ENCODE peak calls at places on chromosomes 3 and 15, in ten cellular contexts. Q is colonic mucosa; S is A549; E is HFFc6; C is CD4-positive, alpha-beta T cell; H is tibial nerve; K is neural crest cell; T is GM12865; I is HL-60; G is fibroblast of mammary gland. Z is an unnamed sample.

GRCh38 chr3:114310701-114311100 is 16.9 kb downstream of the TIGIT start:
- DNase-seq in Q (no peak), S (no peak), E (no peak), C (no peak), H (no peak), K (no peak), T (peak; percentile 26), I (no peak), G (peak; percentile 12), Z (no peak)

GRCh38 chr3:65473746-65474145 is 565.0 kb downstream of the MAGI1 start:
- DNase-seq in Q (no peak), S (no peak), E (peak; percentile 25), C (no peak), H (no peak), K (no peak), T (no peak), I (no peak), G (peak; percentile 21), Z (peak; percentile 37)

GRCh38 chr15:78730955-78731354 is 80.3 kb downstream of the ADAMTS7 start:
- DNase-seq in Q (no peak), S (no peak), E (no peak), C (no peak), H (no peak), K (no peak), T (no peak), I (no peak), G (no peak), Z (no peak)

GRCh38 chr15:69439623-69440022 is 13.0 kb upstream of the RPLP1 start:
- DNase-seq in Q (no peak), S (no peak), E (no peak), C (no peak), H (no peak), K (no peak), T (no peak), I (no peak), G (no peak), Z (no peak)

GRCh38 chr15:55334997-55335396 is 16.0 kb downstream of the PIGB start:
- DNase-seq in Q (no peak), S (no peak), E (no peak), C (no peak), H (no peak), K (no peak), T (no peak), I (peak; percentile 6), G (peak; percentile 46), Z (peak; percentile 27)

GRCh38 chr15:93063796-93064690 is 25.0 kb downstream of the RGMA start:
- DNase-seq in Q (no peak), S (no peak), E (no peak), C (no peak), H (no peak), K (no peak), T (no peak), I (no peak), G (no peak), Z (no peak)

GRCh38 chr3:118980832-118981231 is 53.8 kb downstream of the IGSF11 start:
- DNase-seq in Q (no peak), S (no peak), E (no peak), C (no peak), H (no peak), K (no peak), T (no peak), I (no peak), G (no peak), Z (no peak)

GRCh38 chr3:31958721-31959152 is 22.3 kb downstream of the OSBPL10 start:
- DNase-seq in Q (no peak), S (no peak), E (no peak), C (no peak), H (no peak), K (peak; percentile 32), T (no peak), I (no peak), G (no peak), Z (no peak)

GRCh38 chr3:40432793-40433192 is 24.3 kb upstream of the RPL14 start:
- DNase-seq in Q (no peak), S (no peak), E (no peak), C (no peak), H (no peak), K (no peak), T (no peak), I (no peak), G (no peak), Z (no peak)

GRCh38 chr3:59777559-59778178 is 727.8 kb upstream of the CFAP20DC start:
- DNase-seq in Q (no peak), S (no peak), E (no peak), C (no peak), H (no peak), K (no peak), T (no peak), I (peak; percentile 41), G (no peak), Z (no peak)

GRCh38 chr3:52088445-52089367 is 32.3 kb upstream of the DUSP7 start:
- DNase-seq in Q (no peak), S (no peak), E (peak; percentile 52), C (no peak), H (peak; percentile 56), K (peak; percentile 22), T (peak; percentile 9), I (peak; percentile 56), G (peak; percentile 88), Z (peak; percentile 60)

GRCh38 chr15:41919201-41919820 is 25.5 kb upstream of the SPTBN5 start:
- DNase-seq in Q (no peak), S (no peak), E (no peak), C (no peak), H (no peak), K (no peak), T (no peak), I (no peak), G (no peak), Z (peak; percentile 6)

GRCh38 chr15:67946701-67947100 is 106.9 kb upstream of the RNU6-1 start:
- DNase-seq in Q (no peak), S (no peak), E (no peak), C (no peak), H (no peak), K (no peak), T (peak; percentile 66), I (peak; percentile 16), G (no peak), Z (no peak)

GRCh38 chr15:88897456-88898194 is 2.3 kb upstream of the HAPLN3 start:
- DNase-seq in Q (peak; percentile 82), S (peak; percentile 88), E (peak; percentile 77), C (peak; percentile 86), H (peak; percentile 71), K (peak; percentile 73), T (peak; percentile 52), I (peak; percentile 63), G (peak; percentile 74), Z (peak; percentile 88)
- TF ChIP-seq CTCF in Q (peak; percentile 62), S (peak; percentile 47), E (peak; percentile 79), C (peak; percentile 63), H (peak; percentile 80), K (peak; percentile 63), T (peak; percentile 17), I (no peak), G (peak; percentile 70), Z (peak; percentile 79)

GRCh38 chr15:40271915-40272712 is 10.8 kb downstream of the ANKRD63 start:
- DNase-seq in Q (no peak), S (no peak), E (no peak), C (no peak), H (no peak), K (no peak), T (no peak), I (no peak), G (no peak), Z (no peak)

GRCh38 chr15:40274350-40275274 is 8.3 kb downstream of the ANKRD63 start:
- DNase-seq in Q (peak; percentile 81), S (peak; percentile 40), E (peak; percentile 56), C (peak; percentile 91), H (peak; percentile 85), K (peak; percentile 96), T (peak; percentile 91), I (peak; percentile 87), G (peak; percentile 78), Z (peak; percentile 87)

GRCh38 chr15:40270246-40270995 is 12.4 kb downstream of the ANKRD63 start:
- DNase-seq in Q (no peak), S (no peak), E (no peak), C (no peak), H (no peak), K (no peak), T (no peak), I (peak; percentile 48), G (peak; percentile 27), Z (peak; percentile 27)

GRCh38 chr15:40273428-40273827 is 9.4 kb downstream of the ANKRD63 start:
- DNase-seq in Q (no peak), S (no peak), E (no peak), C (no peak), H (no peak), K (no peak), T (no peak), I (no peak), G (no peak), Z (no peak)

GRCh38 chr15:40272713-40273056 is 10.2 kb downstream of the ANKRD63 start:
- DNase-seq in Q (no peak), S (peak; percentile 45), E (no peak), C (no peak), H (no peak), K (no peak), T (no peak), I (no peak), G (no peak), Z (no peak)
- TF ChIP-seq CTCF in Q (no peak), S (peak; percentile 16), E (peak; percentile 65), C (no peak), H (no peak), K (no peak), T (peak; percentile 22), I (no peak), G (peak; percentile 30), Z (peak; percentile 28)

DNA sequence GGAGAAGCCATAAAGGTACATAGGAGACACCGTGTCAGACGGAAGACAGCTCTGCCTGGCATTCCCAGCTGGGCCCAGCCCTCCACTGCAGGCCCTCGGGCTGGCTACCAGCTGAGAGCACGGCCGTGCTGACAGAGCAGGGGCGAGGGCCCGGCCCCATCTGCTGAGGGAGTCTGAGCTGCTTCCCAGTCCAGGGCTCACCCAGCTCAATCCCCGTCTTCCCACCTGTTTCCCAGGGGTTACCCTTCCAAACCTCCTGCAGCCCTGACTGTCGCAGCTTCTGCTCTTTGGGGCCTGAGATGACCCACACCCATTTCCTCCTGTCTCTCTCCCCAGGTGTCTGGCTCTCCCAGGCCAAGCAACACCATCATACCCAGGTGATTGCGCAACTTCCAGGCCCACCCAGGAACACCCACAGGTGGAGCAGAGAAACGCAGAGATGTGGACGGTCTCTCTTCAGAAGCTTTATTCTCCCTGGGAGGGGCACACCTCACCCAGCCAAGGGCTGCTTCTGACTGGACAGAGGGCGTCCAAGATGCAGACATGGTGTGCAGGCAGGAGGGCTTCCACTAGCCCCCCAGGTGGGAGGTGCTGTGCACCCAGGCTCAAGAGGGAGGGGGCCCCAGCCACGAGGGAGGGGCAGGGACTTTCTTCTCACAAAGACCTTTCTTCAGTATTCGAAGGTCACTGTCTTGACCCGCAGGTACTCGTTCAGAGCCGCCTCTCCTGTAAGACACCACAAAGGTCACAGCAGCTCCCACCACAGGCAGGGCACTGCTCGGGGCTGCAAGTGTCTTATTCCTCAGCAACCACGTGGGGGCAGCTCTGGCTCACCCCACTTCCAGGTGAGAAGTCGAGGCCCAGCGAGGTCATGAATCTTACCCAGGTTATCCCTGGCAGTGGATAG is 19.4 kb upstream of the SLC41A3 start:
- DNase-seq in Q (peak; percentile 14), S (no peak), E (no peak), C (no peak), H (no peak), K (no peak), T (peak; percentile 28), I (no peak), G (no peak), Z (no peak)
- TF ChIP-seq CTCF in Q (no peak), S (no peak), E (no peak), C (no peak), H (no peak), K (peak; percentile 26), T (peak; percentile 31), I (no peak), G (no peak), Z (no peak)

GRCh38 chr3:61894988-61895935 is 333.9 kb downstream of the PTPRG start:
- DNase-seq in Q (peak; percentile 88), S (peak; percentile 25), E (peak; percentile 85), C (no peak), H (peak; percentile 85), K (no peak), T (peak; percentile 91), I (peak; percentile 27), G (peak; percentile 96), Z (peak; percentile 94)
- TF ChIP-seq CTCF in Q (no peak), S (no peak), E (no peak), C (no peak), H (no peak), K (no peak), T (no peak), I (no peak), G (peak; percentile 3), Z (no peak)

Z was measured in fibroblast of the aortic adventitia.